ENCODE peak calls at places on chromosome 15, in five cellular contexts. C, U, I, T and S are unnamed samples.

GRCh38 chr15:100295939-100296338 is 45.8 kb downstream of the ADAMTS17 start:
- DNase-seq in T (no peak), U (no peak), I (no peak), C (no peak), S (no peak)

GRCh38 chr15:99406716-99407487 is 155.6 kb downstream of the LRRC28 start:
- DNase-seq in I (no peak), T (no peak), U (no peak), C (no peak), S (no peak)

GRCh38 chr15:36996121-36996520 is 104.2 kb downstream of the MEIS2 start:
- DNase-seq in I (no peak), U (no peak), C (no peak), T (no peak), S (no peak)

GRCh38 chr15:92617197-92618037 is 38.2 kb downstream of the FAM174B start:
- DNase-seq in I (no peak), C (peak), U (no peak), T (no peak), S (peak)

GRCh38 chr15:70956196-70956595 is 63.6 kb downstream of the LRRC49 start:
- DNase-seq in T (no peak), U (no peak), I (no peak), C (no peak), S (no peak)

GRCh38 chr15:77589839-77590238 is 42.9 kb downstream of the LINGO1 start:
- DNase-seq in U (no peak), I (no peak), C (peak), T (no peak), S (peak)

GRCh38 chr15:88542342-88542733 is 4.1 kb downstream of the DET1 start:
- DNase-seq in U (no peak), C (no peak), I (no peak), T (no peak), S (no peak)

GRCh38 chr15:88504445-88504844 is 36.9 kb downstream of the MRPS11 start:
- DNase-seq in U (peak), T (no peak), C (no peak), I (no peak), S (no peak)

GRCh38 chr15:76636059-76636458 is 269.1 kb downstream of the SCAPER start:
- DNase-seq in I (no peak), C (no peak), T (no peak), U (no peak), S (no peak)

GRCh38 chr15:78110916-78111475 is 18.6 kb downstream of the SH2D7 start:
- DNase-seq in C (no peak), I (no peak), U (no peak), T (no peak), S (no peak)

GRCh38 chr15:78714890-78715289 is 73.9 kb upstream of the CHRNB4 start:
- DNase-seq in C (peak), T (no peak), U (peak), I (no peak), S (no peak)

GRCh38 chr15:47384316-47384715 is 333.0 kb upstream of the SEMA6D start:
- DNase-seq in C (no peak), I (no peak), U (peak), T (no peak), S (peak)

GRCh38 chr15:65877752-65878151 is 8.5 kb downstream of the RAB11A start:
- DNase-seq in C (no peak), I (no peak), T (no peak), U (no peak), S (no peak)

GRCh38 chr15:58988011-58988785 is 735 bp downstream of the RNF111 start:
- DNase-seq in C (peak), T (no peak), I (peak), U (peak), S (peak)

GRCh38 chr15:66875588-66876422 is 173.8 kb downstream of the SMAD6 start:
- DNase-seq in I (peak), U (no peak), C (no peak), T (no peak), S (no peak)

GRCh38 chr15:71088683-71089082 is 26.6 kb upstream of the THSD4 start:
- DNase-seq in I (no peak), T (no peak), C (no peak), U (no peak), S (no peak)

GRCh38 chr15:31977812-31978662 is 52.3 kb upstream of the CHRNA7 start:
- DNase-seq in U (peak), C (peak), I (peak), T (peak), S (peak)

GRCh38 chr15:40564591-40565332 is at the start of gene CCDC32:
- DNase-seq in C (peak), I (peak), U (peak), T (peak), S (peak)
- TF ChIP-seq POLR2AphosphoS5 in C (peak), I (peak), U (peak), T (peak), S (peak)

GRCh38 chr15:73050561-73051297 is 1.5 kb upstream of the NEO1 start:
- DNase-seq in C (no peak), T (no peak), I (no peak), U (no peak), S (no peak)
- H3K4me3 ChIP-seq in C (peak), T (peak), I (peak), U (peak), S (no peak)

DNA sequence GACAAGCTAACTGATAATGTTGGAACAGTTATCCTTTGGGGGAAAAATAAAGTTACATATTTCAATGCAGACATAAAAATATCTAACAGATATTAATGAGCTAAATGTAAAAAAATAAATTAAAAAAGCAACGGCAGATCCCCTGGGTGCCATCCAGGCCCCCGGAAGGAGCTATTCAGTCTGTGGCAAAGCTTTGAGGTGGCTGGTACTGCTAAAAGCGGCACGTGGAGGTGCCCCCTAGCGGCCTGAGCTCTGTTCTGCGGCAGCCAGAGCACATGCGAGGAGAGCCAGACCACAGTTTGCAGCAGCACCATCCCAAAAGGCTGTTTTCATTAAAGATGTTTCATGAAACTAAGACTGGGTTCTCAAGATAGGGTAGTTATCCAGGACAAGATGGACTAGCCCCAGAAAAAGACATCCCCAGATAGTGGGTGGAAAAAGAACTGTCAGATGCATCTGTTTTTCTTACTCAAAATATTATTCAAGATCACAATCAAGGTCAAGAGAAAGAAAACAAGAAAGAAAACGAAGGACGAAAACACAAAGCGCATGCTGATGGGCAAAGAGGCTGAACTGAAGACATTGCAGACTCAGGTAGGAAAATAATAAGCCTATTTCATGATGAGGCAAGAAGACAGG is 18.7 kb downstream of the AP3S2 start:
- DNase-seq in T (peak), C (peak), I (peak), U (peak), S (peak)
- H2AFZ ChIP-seq in T (no peak), C (no peak), I (no peak), U (no peak), S (no peak)

DNA sequence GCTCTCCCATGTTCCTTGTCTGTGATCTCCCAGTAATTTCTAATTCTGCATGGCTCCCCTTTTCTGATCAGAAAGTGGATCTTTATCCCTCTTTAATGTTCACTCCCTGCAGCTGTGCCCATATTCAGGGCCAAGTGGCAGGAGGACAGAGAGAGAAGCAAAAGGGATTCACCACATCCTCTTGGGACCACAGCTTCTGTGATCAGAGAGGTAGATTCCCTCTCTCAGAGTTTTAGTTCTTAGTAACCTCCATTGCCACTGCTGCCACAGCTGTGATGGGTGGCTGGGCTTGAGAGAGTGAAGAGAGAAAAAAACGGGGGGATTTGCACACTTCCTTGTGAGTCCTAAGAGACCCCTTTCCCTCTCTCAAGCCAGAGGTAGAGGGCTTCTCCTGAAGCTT is 49.2 kb downstream of the GLCE start:
- DNase-seq in C (no peak), I (no peak), T (no peak), U (no peak), S (no peak)
- TF ChIP-seq POLR2AphosphoS5 in C (no peak), I (no peak), T (no peak), U (no peak), S (no peak)

GRCh38 chr15:52567886-52568568 is 803 bp downstream of the ARPP19 start:
- DNase-seq in I (no peak), C (peak), T (peak), U (peak), S (peak)
- H3K4me3 ChIP-seq in I (peak), C (peak), T (peak), U (peak), S (peak)

GRCh38 chr15:56719774-56720555 is 13.3 kb downstream of the ZNF280D start:
- DNase-seq in U (no peak), C (no peak), I (no peak), T (no peak), S (no peak)
- H2AFZ ChIP-seq in U (no peak), C (no peak), I (no peak), T (no peak), S (no peak)

GRCh38 chr15:94081829-94082228 is 149.5 kb upstream of the MCTP2 start:
- DNase-seq in I (no peak), C (no peak), U (no peak), T (no peak), S (no peak)

GRCh38 chr15:94080989-94081605 is 150.3 kb upstream of the MCTP2 start:
- DNase-seq in I (no peak), T (no peak), U (no peak), C (no peak), S (no peak)

GRCh38 chr15:94086360-94086759 is 145.0 kb upstream of the MCTP2 start:
- DNase-seq in U (no peak), C (no peak), I (no peak), T (no peak), S (no peak)

GRCh38 chr15:94080416-94080815 is 150.9 kb upstream of the MCTP2 start:
- DNase-seq in U (peak), I (peak), T (no peak), C (no peak), S (no peak)

GRCh38 chr15:94083467-94083991 is 147.8 kb upstream of the MCTP2 start:
- DNase-seq in I (no peak), T (no peak), U (no peak), C (no peak), S (peak)
- TF ChIP-seq POLR2AphosphoS5 in I (no peak), T (no peak), U (no peak), C (no peak), S (no peak)